ENCODE peak calls at places on chromosome 4, in six cellular contexts. Y is astrocyte of the spinal cord, H is GM12865, I is NCI-H226, N is Peyer's patch, T is SW 1271. K is an unnamed sample.

GRCh38 chr4:633406-633805 is 8.0 kb downstream of the PDE6B start:
- DNase-seq in Y (no peak), H (no peak), I (no peak), N (no peak), T (no peak), K (no peak)

GRCh38 chr4:45186249-45186648 is 459.9 kb upstream of the GNPDA2 start:
- DNase-seq in Y (no peak), H (no peak), I (no peak), N (no peak), T (no peak), K (no peak)

GRCh38 chr4:106366026-106366425 is 2.6 kb downstream of the GIMD1 start:
- DNase-seq in Y (no peak), H (no peak), I (peak; percentile 54), N (no peak), T (no peak), K (no peak)

GRCh38 chr4:120922390-120923200 is at the start of gene PRDM5:
- DNase-seq in Y (peak; percentile 65), H (no peak), I (peak; percentile 21), N (no peak), T (peak; percentile 19), K (no peak)

GRCh38 chr4:6106156-6106555 is 87.9 kb upstream of the C4orf50 start:
- DNase-seq in Y (no peak), H (no peak), I (no peak), N (no peak), T (no peak), K (no peak)

GRCh38 chr4:73662709-73663546 is 42.7 kb upstream of the RASSF6 start:
- DNase-seq in Y (peak; percentile 86), H (peak; percentile 45), I (peak; percentile 21), N (no peak), T (peak; percentile 48), K (no peak)

GRCh38 chr4:55754754-55755350 is 64.7 kb upstream of the EXOC1L start:
- DNase-seq in Y (peak; percentile 47), H (no peak), I (peak; percentile 62), N (no peak), T (peak; percentile 19), K (no peak)

GRCh38 chr4:123564758-123565346 is 168.3 kb downstream of the SPRY1 start:
- DNase-seq in Y (peak; percentile 58), H (peak; percentile 85), I (peak; percentile 61), N (peak; percentile 66), T (peak; percentile 78), K (peak; percentile 69)

GRCh38 chr4:53558061-53558801 is 33.1 kb downstream of the LNX1 start:
- DNase-seq in Y (peak; percentile 59), H (no peak), I (peak; percentile 48), N (no peak), T (no peak), K (no peak)

GRCh38 chr4:67779631-67780030 is 25.4 kb upstream of the GNRHR start:
- DNase-seq in Y (peak; percentile 17), H (no peak), I (no peak), N (no peak), T (no peak), K (no peak)

GRCh38 chr4:147360301-147360700 is 120.6 kb upstream of the EDNRA start:
- DNase-seq in Y (peak; percentile 95), H (no peak), I (peak; percentile 42), N (no peak), T (no peak), K (no peak)

GRCh38 chr4:123811763-123812390 is 415.3 kb downstream of the SPRY1 start:
- DNase-seq in Y (no peak), H (peak; percentile 5), I (no peak), N (no peak), T (no peak), K (peak; percentile 20)

GRCh38 chr4:78058591-78059523 is 1.7 kb downstream of the FRAS1 start:
- DNase-seq in Y (peak; percentile 29), H (no peak), I (peak; percentile 12), N (no peak), T (no peak), K (peak; percentile 1)

GRCh38 chr4:40132816-40133215 is 64.0 kb upstream of the RHOH start:
- DNase-seq in Y (no peak), H (no peak), I (no peak), N (no peak), T (no peak), K (no peak)

GRCh38 chr4:25075851-25076250 is 45.1 kb upstream of the LGI2 start:
- DNase-seq in Y (no peak), H (no peak), I (no peak), N (no peak), T (no peak), K (no peak)

GRCh38 chr4:157896726-157897125 is 276.1 kb downstream of the GASK1B start:
- DNase-seq in Y (no peak), H (no peak), I (no peak), N (no peak), T (no peak), K (no peak)

GRCh38 chr4:151000747-151001429 is 14.2 kb downstream of the LRBA start:
- DNase-seq in Y (no peak), H (no peak), I (no peak), N (no peak), T (no peak), K (no peak)

GRCh38 chr4:44221407-44221806 is 227.2 kb downstream of the KCTD8 start:
- DNase-seq in Y (no peak), H (no peak), I (no peak), N (no peak), T (no peak), K (no peak)

GRCh38 chr4:55385201-55385649 is 10.5 kb upstream of the TMEM165 start:
- DNase-seq in Y (no peak), H (no peak), I (peak; percentile 30), N (no peak), T (no peak), K (no peak)

GRCh38 chr4:41580007-41580406 is 42.0 kb downstream of the LIMCH1 start:
- DNase-seq in Y (no peak), H (no peak), I (no peak), N (no peak), T (no peak), K (no peak)

GRCh38 chr4:25928956-25929336 is 14.9 kb downstream of the SMIM20 start:
- DNase-seq in Y (peak; percentile 45), H (no peak), I (no peak), N (no peak), T (no peak), K (no peak)

GRCh38 chr4:181960384-181960783 is 282.8 kb upstream of the TENM3 start:
- DNase-seq in Y (no peak), H (no peak), I (no peak), N (no peak), T (no peak), K (no peak)

GRCh38 chr4:184287697-184288255 is 70.1 kb upstream of the ENPP6 start:
- DNase-seq in Y (peak; percentile 57), H (peak; percentile 62), I (no peak), N (no peak), T (peak; percentile 3), K (no peak)

GRCh38 chr4:5755679-5756078 is 44.7 kb downstream of the EVC start:
- DNase-seq in Y (no peak), H (no peak), I (no peak), N (no peak), T (no peak), K (no peak)

GRCh38 chr4:87540176-87541058 is 11.2 kb upstream of the SPARCL1 start:
- DNase-seq in Y (peak; percentile 14), H (no peak), I (no peak), N (no peak), T (no peak), K (no peak)

GRCh38 chr4:73707918-73708577 is 32.3 kb upstream of the CXCL8 start:
- DNase-seq in Y (peak; percentile 93), H (no peak), I (peak; percentile 94), N (no peak), T (peak; percentile 84), K (no peak)

GRCh38 chr4:42673084-42673429 is 16.2 kb upstream of the ATP8A1 start:
- DNase-seq in Y (peak; percentile 52), H (no peak), I (peak; percentile 87), N (no peak), T (no peak), K (no peak)

GRCh38 chr4:157043131-157043530 is 32.8 kb upstream of the GLRB start:
- DNase-seq in Y (peak; percentile 56), H (no peak), I (peak; percentile 14), N (no peak), T (peak; percentile 44), K (no peak)

GRCh38 chr4:6891436-6892170 is 18.0 kb upstream of the TBC1D14 start:
- DNase-seq in Y (no peak), H (no peak), I (peak; percentile 6), N (no peak), T (no peak), K (no peak)

GRCh38 chr4:122073615-122074014 is 78.5 kb upstream of the BLTP1 start:
- DNase-seq in Y (no peak), H (no peak), I (no peak), N (no peak), T (no peak), K (no peak)

GRCh38 chr4:24471623-24472510 is 112.5 kb downstream of the DHX15 start:
- DNase-seq in Y (peak; percentile 8), H (no peak), I (no peak), N (no peak), T (no peak), K (no peak)